ENCODE peak calls at places on chromosomes 7 and 10, in nine cellular contexts. Q is stimulated activated CD4-positive, alpha-beta T cell treated with anti-CD3 and anti-CD28 coated beads, TNF-alpha, amount 100 ng/mL, for 1 hour; C is right cardiac atrium; W is brain microvascular endothelial cell; F is Right ventricle myocardium superior; S is body of pancreas; Y is tibial artery; M is ELR; I is glomerular endothelial cell. K is an unnamed sample.

GRCh38 chr10:18098201-18098600 is 42.0 kb upstream of the CACNB2 start:
- DNase-seq in S (no peak), C (no peak), Y (no peak), I (no peak), Q (no peak), F (no peak), W (no peak), M (no peak), K (no peak)

GRCh38 chr10:78907458-78908211 is 161.1 kb upstream of the ZMIZ1 start:
- DNase-seq in M (no peak), S (no peak), C (no peak), F (no peak), W (no peak), Q (no peak), I (no peak), Y (peak), K (no peak)

GRCh38 chr10:127407551-127407950 is 141.6 kb upstream of the NPS start:
- DNase-seq in M (no peak), S (no peak), C (no peak), Y (no peak), W (no peak), I (no peak), F (no peak), Q (no peak), K (no peak)

GRCh38 chr7:27247000-27247399 is 4.4 kb downstream of the EVX1 start:
- DNase-seq in F (no peak), W (no peak), C (no peak), Q (no peak), M (no peak), I (no peak), S (no peak), Y (no peak), K (no peak)

GRCh38 chr7:106629521-106629920 is 31.4 kb downstream of the CCDC71L start:
- DNase-seq in S (no peak), F (no peak), I (no peak), W (no peak), C (no peak), Q (no peak), Y (no peak), M (peak), K (no peak)

GRCh38 chr7:138000081-138000701 is 1.7 kb downstream of the CREB3L2 start:
- DNase-seq in I (no peak), S (peak), C (peak), F (peak), M (peak), W (peak), Y (peak), Q (no peak), K (no peak)

GRCh38 chr7:92641921-92642511 is 51.8 kb upstream of the FAM133B start:
- DNase-seq in Q (no peak), M (peak), C (no peak), F (no peak), S (no peak), W (peak), I (no peak), Y (no peak), K (no peak)

GRCh38 chr7:106057962-106058901 is 53.9 kb downstream of the SYPL1 start:
- DNase-seq in Y (no peak), I (no peak), M (no peak), Q (no peak), F (peak), C (peak), S (peak), W (no peak), K (peak)

GRCh38 chr10:63757067-63757466 is 235.9 kb downstream of the REEP3 start:
- DNase-seq in S (no peak), F (no peak), M (peak), I (no peak), Y (no peak), C (no peak), Q (no peak), W (peak), K (no peak)

GRCh38 chr7:156616269-156617202 is 24.0 kb upstream of the RNF32 start:
- DNase-seq in S (no peak), Q (no peak), Y (no peak), F (no peak), I (no peak), M (no peak), C (peak), W (no peak), K (no peak)

GRCh38 chr7:23020742-23021401 is 6.9 kb upstream of the HYCC1 start:
- DNase-seq in Y (peak), F (no peak), S (no peak), Q (no peak), C (peak), I (no peak), M (peak), W (peak), K (no peak)

GRCh38 chr10:133079836-133080682 is 7.7 kb upstream of the ADGRA1 start:
- DNase-seq in Y (no peak), Q (no peak), W (no peak), S (no peak), I (no peak), M (no peak), C (no peak), F (no peak), K (no peak)

GRCh38 chr7:136687693-136688322 is 180.6 kb upstream of the CHRM2 start:
- DNase-seq in Q (no peak), S (no peak), Y (no peak), W (peak), I (no peak), M (peak), F (no peak), C (no peak), K (peak)

GRCh38 chr7:106620034-106620433 is 40.9 kb downstream of the CCDC71L start:
- DNase-seq in W (no peak), S (no peak), I (no peak), M (no peak), Q (no peak), F (no peak), C (no peak), Y (no peak), K (no peak)

GRCh38 chr7:151838861-151839381 is 38.0 kb downstream of the PRKAG2 start:
- DNase-seq in M (no peak), S (peak), C (no peak), Q (no peak), Y (no peak), I (no peak), W (no peak), F (peak), K (peak)

GRCh38 chr7:27424231-27424630 is 181.6 kb downstream of the EVX1 start:
- DNase-seq in S (no peak), M (no peak), F (no peak), Y (no peak), Q (no peak), W (no peak), I (no peak), C (no peak), K (no peak)

GRCh38 chr10:99234739-99235468 is 748 bp downstream of the HPSE2 start:
- DNase-seq in C (no peak), S (no peak), F (no peak), I (no peak), Q (no peak), M (no peak), W (no peak), Y (no peak), K (no peak)

K was measured in Karpas-422.